ENCODE peak calls at places on chromosomes 5 and 9, in nine cellular contexts. One of them, this sample, is unnamed.

GRCh38 chr9:117868594-117868993 is 164.4 kb downstream of the TLR4 start:
- DNase-seq in brain microvascular endothelial cell: no peak
- DNase-seq in IMR-90: no peak
- DNase-seq in fibroblast of lung: no peak
- DNase-seq in CD4-positive, alpha-beta T cell: no peak
- DNase-seq in Peyer's patch: no peak
- DNase-seq in Panc1: no peak
- DNase-seq in cardiac fibroblast: no peak
- DNase-seq in uterus: no peak
- DNase-seq in this sample: no peak

GRCh38 chr5:173778152-173778782 is 109.9 kb upstream of the CPEB4 start:
- DNase-seq in IMR-90: no peak
- DNase-seq in brain microvascular endothelial cell: no peak
- DNase-seq in Peyer's patch: no peak
- DNase-seq in cardiac fibroblast: no peak
- DNase-seq in CD4-positive, alpha-beta T cell: no peak
- DNase-seq in Panc1: no peak
- DNase-seq in fibroblast of lung: no peak
- DNase-seq in uterus: no peak
- DNase-seq in this sample: no peak

GRCh38 chr5:168934186-168934585 is 355.0 kb upstream of the PANK3 start:
- DNase-seq in Panc1: no peak
- DNase-seq in uterus: no peak
- DNase-seq in fibroblast of lung: no peak
- DNase-seq in cardiac fibroblast: no peak
- DNase-seq in Peyer's patch: no peak
- DNase-seq in CD4-positive, alpha-beta T cell: no peak
- DNase-seq in IMR-90: no peak
- DNase-seq in brain microvascular endothelial cell: no peak
- DNase-seq in this sample: no peak

GRCh38 chr5:169302046-169302445 is 1.1 kb upstream of the SLIT3 start:
- DNase-seq in CD4-positive, alpha-beta T cell: no peak
- DNase-seq in cardiac fibroblast: no peak
- DNase-seq in IMR-90: no peak
- DNase-seq in uterus: no peak
- DNase-seq in brain microvascular endothelial cell: no peak
- DNase-seq in fibroblast of lung: no peak
- DNase-seq in Panc1: no peak
- DNase-seq in Peyer's patch: no peak
- DNase-seq in this sample: no peak

GRCh38 chr9:38112010-38112409 is 43.0 kb upstream of the SHB start:
- DNase-seq in Panc1: no peak
- DNase-seq in IMR-90: no peak
- DNase-seq in fibroblast of lung: no peak
- DNase-seq in cardiac fibroblast: no peak
- DNase-seq in uterus: no peak
- DNase-seq in brain microvascular endothelial cell: no peak
- DNase-seq in Peyer's patch: no peak
- DNase-seq in CD4-positive, alpha-beta T cell: no peak
- DNase-seq in this sample: no peak

GRCh38 chr9:77011973-77012817 is 7.3 kb upstream of the FOXB2 start:
- DNase-seq in Panc1: no peak
- DNase-seq in brain microvascular endothelial cell: peak; percentile 17
- DNase-seq in Peyer's patch: peak; percentile 80
- DNase-seq in uterus: peak; percentile 39
- DNase-seq in cardiac fibroblast: peak; percentile 52
- DNase-seq in IMR-90: peak; percentile 29
- DNase-seq in fibroblast of lung: peak; percentile 55
- DNase-seq in CD4-positive, alpha-beta T cell: peak; percentile 35
- DNase-seq in this sample: no peak

GRCh38 chr9:70136632-70137031 is 93.0 kb downstream of the MAMDC2 start:
- DNase-seq in uterus: no peak
- DNase-seq in brain microvascular endothelial cell: peak; percentile 60
- DNase-seq in IMR-90: peak; percentile 69
- DNase-seq in Peyer's patch: no peak
- DNase-seq in Panc1: no peak
- DNase-seq in cardiac fibroblast: peak; percentile 44
- DNase-seq in fibroblast of lung: peak; percentile 15
- DNase-seq in CD4-positive, alpha-beta T cell: no peak
- DNase-seq in this sample: no peak

GRCh38 chr5:91668261-91668660 is 285.1 kb upstream of the ARRDC3 start:
- DNase-seq in CD4-positive, alpha-beta T cell: no peak
- DNase-seq in fibroblast of lung: no peak
- DNase-seq in cardiac fibroblast: no peak
- DNase-seq in brain microvascular endothelial cell: no peak
- DNase-seq in IMR-90: no peak
- DNase-seq in Peyer's patch: no peak
- DNase-seq in Panc1: no peak
- DNase-seq in uterus: no peak
- DNase-seq in this sample: no peak

GRCh38 chr9:137575725-137576411 is 2.9 kb downstream of the DPH7 start:
- DNase-seq in uterus: no peak
- DNase-seq in cardiac fibroblast: no peak
- DNase-seq in Peyer's patch: no peak
- DNase-seq in fibroblast of lung: no peak
- DNase-seq in brain microvascular endothelial cell: no peak
- DNase-seq in IMR-90: no peak
- DNase-seq in Panc1: no peak
- DNase-seq in CD4-positive, alpha-beta T cell: no peak
- DNase-seq in this sample: no peak
- TF ChIP-seq CTCF in uterus: no peak
- TF ChIP-seq CTCF in cardiac fibroblast: no peak
- TF ChIP-seq CTCF in Peyer's patch: no peak
- TF ChIP-seq CTCF in fibroblast of lung: no peak
- TF ChIP-seq CTCF in brain microvascular endothelial cell: no peak
- TF ChIP-seq CTCF in IMR-90: no peak
- TF ChIP-seq CTCF in Panc1: no peak
- TF ChIP-seq CTCF in CD4-positive, alpha-beta T cell: no peak
- TF ChIP-seq CTCF in this sample: no peak

GRCh38 chr5:119966028-119966427 is 336.7 kb downstream of the FAM170A start:
- DNase-seq in brain microvascular endothelial cell: no peak
- DNase-seq in cardiac fibroblast: peak; percentile 3
- DNase-seq in uterus: no peak
- DNase-seq in Panc1: no peak
- DNase-seq in Peyer's patch: no peak
- DNase-seq in IMR-90: no peak
- DNase-seq in CD4-positive, alpha-beta T cell: no peak
- DNase-seq in fibroblast of lung: peak; percentile 11
- DNase-seq in this sample: no peak
- TF ChIP-seq CTCF in brain microvascular endothelial cell: no peak
- TF ChIP-seq CTCF in cardiac fibroblast: no peak
- TF ChIP-seq CTCF in uterus: no peak
- TF ChIP-seq CTCF in Panc1: no peak
- TF ChIP-seq CTCF in Peyer's patch: no peak
- TF ChIP-seq CTCF in IMR-90: no peak
- TF ChIP-seq CTCF in CD4-positive, alpha-beta T cell: no peak
- TF ChIP-seq CTCF in fibroblast of lung: peak; percentile 7
- TF ChIP-seq CTCF in this sample: no peak

DNA sequence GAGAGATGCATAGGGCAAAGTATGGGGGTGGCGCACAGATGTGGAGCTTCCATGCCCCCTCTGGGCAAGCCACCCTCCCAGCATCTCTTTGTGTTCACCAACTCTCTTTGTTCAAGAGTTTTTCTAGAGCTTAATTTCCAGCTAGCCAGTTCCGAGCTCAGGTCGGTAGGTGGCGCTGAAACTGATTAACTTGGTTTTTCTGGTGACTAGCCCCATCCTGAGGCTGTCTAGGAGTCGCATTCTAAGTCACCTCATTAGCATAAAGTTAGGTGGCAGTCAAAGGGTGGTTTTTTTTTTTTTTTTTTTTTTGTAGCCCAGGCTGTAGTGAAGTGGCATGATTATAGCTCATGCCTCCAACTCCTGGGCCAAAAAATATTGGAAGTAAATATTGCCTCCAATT is 476.4 kb downstream of the KDM4C start:
- DNase-seq in brain microvascular endothelial cell: peak; percentile 47
- DNase-seq in IMR-90: peak; percentile 22
- DNase-seq in Peyer's patch: no peak
- DNase-seq in uterus: no peak
- DNase-seq in Panc1: no peak
- DNase-seq in CD4-positive, alpha-beta T cell: no peak
- DNase-seq in fibroblast of lung: peak; percentile 28
- DNase-seq in cardiac fibroblast: peak; percentile 53
- DNase-seq in this sample: no peak
- TF ChIP-seq CTCF in brain microvascular endothelial cell: peak; percentile 76
- TF ChIP-seq CTCF in IMR-90: peak; percentile 61
- TF ChIP-seq CTCF in Peyer's patch: no peak
- TF ChIP-seq CTCF in uterus: no peak
- TF ChIP-seq CTCF in Panc1: peak; percentile 52
- TF ChIP-seq CTCF in CD4-positive, alpha-beta T cell: no peak
- TF ChIP-seq CTCF in fibroblast of lung: peak; percentile 50
- TF ChIP-seq CTCF in cardiac fibroblast: peak; percentile 72
- TF ChIP-seq CTCF in this sample: no peak

GRCh38 chr5:77235881-77236560 is 25.5 kb downstream of the PDE8B start:
- DNase-seq in CD4-positive, alpha-beta T cell: no peak
- DNase-seq in Panc1: no peak
- DNase-seq in IMR-90: no peak
- DNase-seq in uterus: no peak
- DNase-seq in cardiac fibroblast: no peak
- DNase-seq in fibroblast of lung: no peak
- DNase-seq in brain microvascular endothelial cell: no peak
- DNase-seq in Peyer's patch: no peak
- DNase-seq in this sample: no peak

GRCh38 chr5:77241444-77241843 is 31.0 kb downstream of the PDE8B start:
- DNase-seq in Panc1: no peak
- DNase-seq in IMR-90: no peak
- DNase-seq in cardiac fibroblast: no peak
- DNase-seq in Peyer's patch: no peak
- DNase-seq in uterus: no peak
- DNase-seq in fibroblast of lung: no peak
- DNase-seq in CD4-positive, alpha-beta T cell: no peak
- DNase-seq in brain microvascular endothelial cell: no peak
- DNase-seq in this sample: no peak

GRCh38 chr5:77239126-77239741 is 28.8 kb downstream of the PDE8B start:
- DNase-seq in CD4-positive, alpha-beta T cell: no peak
- DNase-seq in brain microvascular endothelial cell: peak; percentile 34
- DNase-seq in fibroblast of lung: peak; percentile 42
- DNase-seq in Panc1: no peak
- DNase-seq in uterus: no peak
- DNase-seq in cardiac fibroblast: peak; percentile 29
- DNase-seq in IMR-90: no peak
- DNase-seq in Peyer's patch: no peak
- DNase-seq in this sample: no peak
- TF ChIP-seq CTCF in CD4-positive, alpha-beta T cell: peak; percentile 28
- TF ChIP-seq CTCF in brain microvascular endothelial cell: peak; percentile 60
- TF ChIP-seq CTCF in fibroblast of lung: peak; percentile 9
- TF ChIP-seq CTCF in Panc1: peak; percentile 50
- TF ChIP-seq CTCF in uterus: no peak
- TF ChIP-seq CTCF in cardiac fibroblast: peak; percentile 40
- TF ChIP-seq CTCF in IMR-90: peak; percentile 26
- TF ChIP-seq CTCF in Peyer's patch: no peak
- TF ChIP-seq CTCF in this sample: no peak

GRCh38 chr5:125673359-125673950 is 749.8 kb upstream of the GRAMD2B start:
- DNase-seq in uterus: no peak
- DNase-seq in Panc1: no peak
- DNase-seq in cardiac fibroblast: no peak
- DNase-seq in Peyer's patch: no peak
- DNase-seq in CD4-positive, alpha-beta T cell: no peak
- DNase-seq in brain microvascular endothelial cell: no peak
- DNase-seq in fibroblast of lung: no peak
- DNase-seq in IMR-90: no peak
- DNase-seq in this sample: no peak
- TF ChIP-seq CTCF in uterus: no peak
- TF ChIP-seq CTCF in Panc1: no peak
- TF ChIP-seq CTCF in cardiac fibroblast: no peak
- TF ChIP-seq CTCF in Peyer's patch: no peak
- TF ChIP-seq CTCF in CD4-positive, alpha-beta T cell: no peak
- TF ChIP-seq CTCF in brain microvascular endothelial cell: peak; percentile 18
- TF ChIP-seq CTCF in fibroblast of lung: no peak
- TF ChIP-seq CTCF in IMR-90: no peak
- TF ChIP-seq CTCF in this sample: no peak

DNA sequence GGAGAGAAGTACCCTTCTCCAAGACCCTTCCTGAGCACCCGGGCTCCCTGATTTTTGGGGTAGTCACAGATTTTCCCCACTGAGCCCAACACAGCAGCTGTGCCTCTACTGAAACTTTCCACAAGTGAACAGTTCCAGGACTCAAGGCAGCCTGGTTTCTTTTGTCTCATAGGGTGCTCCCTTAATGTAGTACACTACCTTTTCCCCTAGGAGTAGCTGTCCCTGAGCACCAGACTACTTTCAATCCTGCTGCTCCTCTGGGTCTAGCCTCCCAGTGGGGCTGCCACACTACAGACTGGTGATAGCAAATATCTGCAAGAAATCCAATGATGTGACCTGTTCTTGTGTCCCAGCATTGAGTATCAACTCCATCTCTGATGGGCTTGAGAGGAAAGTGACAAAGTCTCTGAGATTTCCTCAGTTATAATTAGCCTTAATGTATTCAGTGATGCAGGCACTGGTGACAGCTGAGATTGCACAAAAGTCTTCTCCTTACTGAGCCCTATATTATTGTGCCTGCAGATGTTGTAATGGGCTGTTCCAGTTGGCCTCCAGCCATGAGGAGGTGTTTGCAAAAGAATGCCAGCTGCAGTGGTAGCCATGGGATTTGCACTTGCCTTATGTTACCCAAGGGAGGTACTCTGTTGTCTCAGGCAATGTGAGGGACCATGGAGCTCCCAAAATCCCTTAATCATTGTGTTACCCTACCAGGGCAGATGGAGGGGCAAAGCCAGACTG is 1802.5 kb downstream of the EFNA5 start:
- DNase-seq in brain microvascular endothelial cell: no peak
- DNase-seq in cardiac fibroblast: peak; percentile 31
- DNase-seq in IMR-90: no peak
- DNase-seq in Peyer's patch: no peak
- DNase-seq in uterus: no peak
- DNase-seq in CD4-positive, alpha-beta T cell: no peak
- DNase-seq in fibroblast of lung: peak; percentile 60
- DNase-seq in Panc1: no peak
- DNase-seq in this sample: no peak
- TF ChIP-seq CTCF in brain microvascular endothelial cell: no peak
- TF ChIP-seq CTCF in cardiac fibroblast: peak; percentile 4
- TF ChIP-seq CTCF in IMR-90: no peak
- TF ChIP-seq CTCF in Peyer's patch: no peak
- TF ChIP-seq CTCF in uterus: no peak
- TF ChIP-seq CTCF in CD4-positive, alpha-beta T cell: no peak
- TF ChIP-seq CTCF in fibroblast of lung: no peak
- TF ChIP-seq CTCF in Panc1: no peak
- TF ChIP-seq CTCF in this sample: no peak

GRCh38 chr9:83637389-83637788 is 14.4 kb downstream of the IDNK start:
- DNase-seq in CD4-positive, alpha-beta T cell: no peak
- DNase-seq in cardiac fibroblast: no peak
- DNase-seq in brain microvascular endothelial cell: no peak
- DNase-seq in Peyer's patch: no peak
- DNase-seq in Panc1: no peak
- DNase-seq in fibroblast of lung: no peak
- DNase-seq in IMR-90: no peak
- DNase-seq in uterus: no peak
- DNase-seq in this sample: no peak
- TF ChIP-seq CTCF in CD4-positive, alpha-beta T cell: no peak
- TF ChIP-seq CTCF in cardiac fibroblast: no peak
- TF ChIP-seq CTCF in brain microvascular endothelial cell: no peak
- TF ChIP-seq CTCF in Peyer's patch: no peak
- TF ChIP-seq CTCF in Panc1: no peak
- TF ChIP-seq CTCF in fibroblast of lung: no peak
- TF ChIP-seq CTCF in IMR-90: no peak
- TF ChIP-seq CTCF in uterus: no peak
- TF ChIP-seq CTCF in this sample: no peak